ENCODE peak calls at places on chromosomes 3 and 15, in eight cellular contexts. One of them, this sample, is unnamed.

GRCh38 chr15:52658955-52659354 is 20.2 kb downstream of the ATOSA start:
- DNase-seq in naive thymus-derived CD4-positive, alpha-beta T cell: peak; percentile 27
- DNase-seq in pancreas: no peak
- DNase-seq in adipocyte: no peak
- DNase-seq in fibroblast of lung: no peak
- DNase-seq in IMR-90: no peak
- DNase-seq in aorta: no peak
- DNase-seq in neural progenitor cell: no peak
- DNase-seq in this sample: no peak

GRCh38 chr3:106824856-106825255 is 552.4 kb upstream of the CCDC54 start:
- DNase-seq in naive thymus-derived CD4-positive, alpha-beta T cell: no peak
- DNase-seq in pancreas: no peak
- DNase-seq in adipocyte: peak; percentile 22
- DNase-seq in fibroblast of lung: peak; percentile 83
- DNase-seq in IMR-90: peak; percentile 65
- DNase-seq in aorta: no peak
- DNase-seq in neural progenitor cell: peak; percentile 47
- DNase-seq in this sample: no peak

GRCh38 chr3:72665701-72666443 is 182.4 kb downstream of the SHQ1 start:
- DNase-seq in naive thymus-derived CD4-positive, alpha-beta T cell: peak; percentile 66
- DNase-seq in pancreas: no peak
- DNase-seq in adipocyte: peak; percentile 20
- DNase-seq in fibroblast of lung: no peak
- DNase-seq in IMR-90: no peak
- DNase-seq in aorta: no peak
- DNase-seq in neural progenitor cell: peak; percentile 54
- DNase-seq in this sample: peak; percentile 76

GRCh38 chr15:52440414-52440813 is 88.3 kb downstream of the MYO5A start:
- DNase-seq in naive thymus-derived CD4-positive, alpha-beta T cell: no peak
- DNase-seq in pancreas: no peak
- DNase-seq in adipocyte: no peak
- DNase-seq in fibroblast of lung: peak; percentile 60
- DNase-seq in IMR-90: peak; percentile 42
- DNase-seq in aorta: no peak
- DNase-seq in neural progenitor cell: no peak
- DNase-seq in this sample: no peak

GRCh38 chr3:194781617-194782016 is 95.9 kb downstream of the FAM43A start:
- DNase-seq in naive thymus-derived CD4-positive, alpha-beta T cell: no peak
- DNase-seq in pancreas: no peak
- DNase-seq in adipocyte: no peak
- DNase-seq in fibroblast of lung: no peak
- DNase-seq in IMR-90: no peak
- DNase-seq in aorta: no peak
- DNase-seq in neural progenitor cell: no peak
- DNase-seq in this sample: no peak

GRCh38 chr3:24222165-24222805 is 272.4 kb downstream of the THRB start:
- DNase-seq in naive thymus-derived CD4-positive, alpha-beta T cell: no peak
- DNase-seq in pancreas: no peak
- DNase-seq in adipocyte: no peak
- DNase-seq in fibroblast of lung: peak; percentile 63
- DNase-seq in IMR-90: no peak
- DNase-seq in aorta: no peak
- DNase-seq in neural progenitor cell: no peak
- DNase-seq in this sample: no peak

GRCh38 chr15:34855397-34855796 is 60.0 kb upstream of the ACTC1 start:
- DNase-seq in naive thymus-derived CD4-positive, alpha-beta T cell: no peak
- DNase-seq in pancreas: no peak
- DNase-seq in adipocyte: peak; percentile 72
- DNase-seq in fibroblast of lung: peak; percentile 81
- DNase-seq in IMR-90: peak; percentile 79
- DNase-seq in aorta: no peak
- DNase-seq in neural progenitor cell: no peak
- DNase-seq in this sample: no peak

GRCh38 chr15:66784174-66784573 is 82.1 kb downstream of the SMAD6 start:
- DNase-seq in naive thymus-derived CD4-positive, alpha-beta T cell: no peak
- DNase-seq in pancreas: no peak
- DNase-seq in adipocyte: no peak
- DNase-seq in fibroblast of lung: no peak
- DNase-seq in IMR-90: no peak
- DNase-seq in aorta: peak; percentile 44
- DNase-seq in neural progenitor cell: no peak
- DNase-seq in this sample: no peak

GRCh38 chr15:33152502-33153109 is 41.9 kb downstream of the FMN1 start:
- DNase-seq in naive thymus-derived CD4-positive, alpha-beta T cell: no peak
- DNase-seq in pancreas: no peak
- DNase-seq in adipocyte: peak; percentile 68
- DNase-seq in fibroblast of lung: peak; percentile 10
- DNase-seq in IMR-90: peak; percentile 11
- DNase-seq in aorta: no peak
- DNase-seq in neural progenitor cell: no peak
- DNase-seq in this sample: no peak

GRCh38 chr15:52228928-52229327 is 37.7 kb upstream of the GNB5 start:
- DNase-seq in naive thymus-derived CD4-positive, alpha-beta T cell: no peak
- DNase-seq in pancreas: peak; percentile 67
- DNase-seq in adipocyte: no peak
- DNase-seq in fibroblast of lung: peak; percentile 13
- DNase-seq in IMR-90: no peak
- DNase-seq in aorta: no peak
- DNase-seq in neural progenitor cell: peak; percentile 4
- DNase-seq in this sample: no peak

GRCh38 chr3:134817297-134817696 is 22.2 kb downstream of the EPHB1 start:
- DNase-seq in naive thymus-derived CD4-positive, alpha-beta T cell: no peak
- DNase-seq in pancreas: no peak
- DNase-seq in adipocyte: no peak
- DNase-seq in fibroblast of lung: no peak
- DNase-seq in IMR-90: no peak
- DNase-seq in aorta: no peak
- DNase-seq in neural progenitor cell: no peak
- DNase-seq in this sample: no peak

GRCh38 chr3:124363451-124363850 is 366.8 kb upstream of the UMPS start:
- DNase-seq in naive thymus-derived CD4-positive, alpha-beta T cell: no peak
- DNase-seq in pancreas: no peak
- DNase-seq in adipocyte: peak; percentile 93
- DNase-seq in fibroblast of lung: peak; percentile 88
- DNase-seq in IMR-90: peak; percentile 91
- DNase-seq in aorta: no peak
- DNase-seq in neural progenitor cell: no peak
- DNase-seq in this sample: no peak

GRCh38 chr3:142875583-142876207 is 13.2 kb downstream of the PCOLCE2 start:
- DNase-seq in naive thymus-derived CD4-positive, alpha-beta T cell: no peak
- DNase-seq in pancreas: no peak
- DNase-seq in adipocyte: no peak
- DNase-seq in fibroblast of lung: no peak
- DNase-seq in IMR-90: no peak
- DNase-seq in aorta: no peak
- DNase-seq in neural progenitor cell: no peak
- DNase-seq in this sample: no peak

GRCh38 chr3:128355549-128355930 is 111.2 kb downstream of the DNAJB8 start:
- DNase-seq in naive thymus-derived CD4-positive, alpha-beta T cell: no peak
- DNase-seq in pancreas: no peak
- DNase-seq in adipocyte: no peak
- DNase-seq in fibroblast of lung: no peak
- DNase-seq in IMR-90: no peak
- DNase-seq in aorta: no peak
- DNase-seq in neural progenitor cell: no peak
- DNase-seq in this sample: no peak

GRCh38 chr15:73905224-73905827 is 20.9 kb upstream of the LOXL1 start:
- DNase-seq in naive thymus-derived CD4-positive, alpha-beta T cell: no peak
- DNase-seq in pancreas: no peak
- DNase-seq in adipocyte: no peak
- DNase-seq in fibroblast of lung: no peak
- DNase-seq in IMR-90: no peak
- DNase-seq in aorta: peak; percentile 30
- DNase-seq in neural progenitor cell: no peak
- DNase-seq in this sample: no peak

GRCh38 chr3:50610181-50610971 is 1.2 kb downstream of the CISH start:
- DNase-seq in naive thymus-derived CD4-positive, alpha-beta T cell: peak; percentile 33
- DNase-seq in pancreas: peak; percentile 89
- DNase-seq in adipocyte: no peak
- DNase-seq in fibroblast of lung: no peak
- DNase-seq in IMR-90: no peak
- DNase-seq in aorta: no peak
- DNase-seq in neural progenitor cell: no peak
- DNase-seq in this sample: no peak
- H3K4me1 ChIP-seq in naive thymus-derived CD4-positive, alpha-beta T cell: peaks cover 59% of the 10 kb centered on the region
- H3K4me1 ChIP-seq in pancreas: peaks cover 23% of the 10 kb centered on the region
- H3K4me1 ChIP-seq in adipocyte: peaks cover 34% of the 10 kb centered on the region
- H3K4me1 ChIP-seq in fibroblast of lung: peaks cover 9% of the 10 kb centered on the region
- H3K4me1 ChIP-seq in IMR-90: peaks cover 4% of the 10 kb centered on the region
- H3K4me1 ChIP-seq in aorta: no peaks in the 10 kb centered on the region
- H3K4me1 ChIP-seq in neural progenitor cell: peaks cover 14% of the 10 kb centered on the region
- H3K4me1 ChIP-seq in this sample: peaks cover 12% of the 10 kb centered on the region

DNA sequence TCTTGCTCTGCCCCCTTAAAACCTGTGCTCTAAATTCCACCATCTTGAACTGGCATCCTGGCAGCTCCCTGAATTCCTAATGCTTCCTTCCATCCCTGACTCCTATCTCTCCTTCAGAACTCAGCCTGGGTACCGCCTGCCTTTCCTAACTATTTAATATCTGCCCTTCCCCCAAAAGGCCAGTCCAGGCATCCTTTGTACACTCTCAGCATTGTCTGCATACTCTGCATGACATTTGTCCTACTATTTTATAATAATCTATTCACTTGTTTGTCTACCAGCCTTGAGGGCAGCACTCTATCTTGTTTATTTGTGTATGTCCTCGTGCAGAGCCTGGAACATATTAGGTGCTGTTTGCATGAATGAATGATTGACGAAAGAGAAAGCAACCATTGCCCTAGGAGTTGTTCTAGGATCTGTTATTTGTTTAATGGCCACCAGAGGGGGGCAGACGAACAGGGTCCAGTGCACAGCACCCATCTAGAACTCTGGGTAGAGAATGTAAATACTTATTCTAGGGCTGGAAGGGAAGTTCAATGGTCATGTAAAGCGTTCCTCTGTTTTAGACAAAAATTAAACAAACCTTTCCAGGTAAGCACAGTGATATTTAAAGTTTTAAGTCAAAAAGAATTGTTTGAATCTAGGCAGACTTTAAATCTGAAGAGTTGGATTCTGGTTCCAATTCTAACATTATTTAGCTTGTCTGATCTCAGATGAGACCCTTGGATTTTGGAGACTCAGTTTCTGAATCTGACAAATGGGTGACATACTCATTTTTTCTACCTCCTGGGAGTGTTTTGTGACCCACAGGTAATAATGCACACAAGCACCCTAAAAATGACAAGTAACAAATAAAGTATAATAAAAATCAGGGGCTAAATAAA is 125.8 kb upstream of the GALNT15 start:
- DNase-seq in naive thymus-derived CD4-positive, alpha-beta T cell: peak; percentile 53
- DNase-seq in pancreas: no peak
- DNase-seq in adipocyte: peak; percentile 90
- DNase-seq in fibroblast of lung: peak; percentile 65
- DNase-seq in IMR-90: peak; percentile 81
- DNase-seq in aorta: no peak
- DNase-seq in neural progenitor cell: peak; percentile 67
- DNase-seq in this sample: peak; percentile 62
- H3K4me3 ChIP-seq in naive thymus-derived CD4-positive, alpha-beta T cell: no peak overlapping the region
- H3K4me3 ChIP-seq in pancreas: no peak overlapping the region
- H3K4me3 ChIP-seq in adipocyte: peak overlapping the region; percentile 72
- H3K4me3 ChIP-seq in fibroblast of lung: no peak overlapping the region
- H3K4me3 ChIP-seq in IMR-90: no peak overlapping the region
- H3K4me3 ChIP-seq in aorta: no peak overlapping the region
- H3K4me3 ChIP-seq in neural progenitor cell: no peak overlapping the region
- H3K4me3 ChIP-seq in this sample: no peak overlapping the region

GRCh38 chr3:58153371-58153770 is 57.4 kb downstream of the DNASE1L3 start:
- DNase-seq in naive thymus-derived CD4-positive, alpha-beta T cell: no peak
- DNase-seq in pancreas: no peak
- DNase-seq in adipocyte: no peak
- DNase-seq in fibroblast of lung: no peak
- DNase-seq in IMR-90: no peak
- DNase-seq in aorta: no peak
- DNase-seq in neural progenitor cell: no peak
- DNase-seq in this sample: no peak
- H3K36me3 ChIP-seq in naive thymus-derived CD4-positive, alpha-beta T cell: peaks cover 9% of the 10 kb centered on the region
- H3K36me3 ChIP-seq in pancreas: peaks cover 64% of the 10 kb centered on the region
- H3K36me3 ChIP-seq in adipocyte: peaks cover 93% of the 10 kb centered on the region
- H3K36me3 ChIP-seq in fibroblast of lung: peaks cover 24% of the 10 kb centered on the region
- H3K36me3 ChIP-seq in IMR-90: peaks cover 77% of the 10 kb centered on the region
- H3K36me3 ChIP-seq in aorta: peaks cover 5% of the 10 kb centered on the region
- H3K36me3 ChIP-seq in neural progenitor cell: no peaks in the 10 kb centered on the region
- H3K36me3 ChIP-seq in this sample: peaks cover 6% of the 10 kb centered on the region

DNA sequence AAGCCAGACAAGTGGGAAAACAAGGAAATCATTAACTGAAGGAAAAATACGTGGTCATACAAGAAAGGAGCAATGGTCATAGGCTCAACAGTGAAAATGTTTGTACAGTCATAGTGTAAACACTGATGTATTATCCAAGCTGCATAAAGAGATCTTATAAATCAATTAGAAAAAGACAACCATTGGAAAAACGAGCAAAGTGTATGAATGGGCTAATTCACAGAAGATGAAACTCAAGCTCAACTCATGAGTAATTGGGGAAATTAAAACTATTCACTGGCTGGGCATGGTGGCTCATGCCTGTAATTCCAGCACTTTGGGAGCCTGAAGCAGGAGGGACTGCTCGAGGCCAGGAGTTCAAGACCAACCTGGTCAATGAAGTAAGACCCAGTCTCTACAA is 6.4 kb upstream of the IGF2BP2 start:
- DNase-seq in naive thymus-derived CD4-positive, alpha-beta T cell: no peak
- DNase-seq in pancreas: no peak
- DNase-seq in adipocyte: no peak
- DNase-seq in fibroblast of lung: no peak
- DNase-seq in IMR-90: no peak
- DNase-seq in aorta: no peak
- DNase-seq in neural progenitor cell: no peak
- DNase-seq in this sample: no peak
- H3K4me1 ChIP-seq in naive thymus-derived CD4-positive, alpha-beta T cell: no peaks in the 10 kb centered on the region
- H3K4me1 ChIP-seq in pancreas: no peaks in the 10 kb centered on the region
- H3K4me1 ChIP-seq in adipocyte: peaks cover 9% of the 10 kb centered on the region
- H3K4me1 ChIP-seq in fibroblast of lung: no peaks in the 10 kb centered on the region
- H3K4me1 ChIP-seq in IMR-90: peaks cover 4% of the 10 kb centered on the region
- H3K4me1 ChIP-seq in aorta: no peaks in the 10 kb centered on the region
- H3K4me1 ChIP-seq in neural progenitor cell: peaks cover 6% of the 10 kb centered on the region
- H3K4me1 ChIP-seq in this sample: peaks cover 13% of the 10 kb centered on the region

GRCh38 chr3:98734311-98734710 is 28.8 kb upstream of the ST3GAL6 start:
- DNase-seq in naive thymus-derived CD4-positive, alpha-beta T cell: no peak
- DNase-seq in pancreas: no peak
- DNase-seq in adipocyte: no peak
- DNase-seq in fibroblast of lung: no peak
- DNase-seq in IMR-90: no peak
- DNase-seq in aorta: no peak
- DNase-seq in neural progenitor cell: no peak
- DNase-seq in this sample: no peak
- H3K4me3 ChIP-seq in naive thymus-derived CD4-positive, alpha-beta T cell: no peak overlapping the region
- H3K4me3 ChIP-seq in pancreas: no peak overlapping the region
- H3K4me3 ChIP-seq in adipocyte: peak overlapping the region; percentile 90
- H3K4me3 ChIP-seq in fibroblast of lung: no peak overlapping the region
- H3K4me3 ChIP-seq in IMR-90: no peak overlapping the region
- H3K4me3 ChIP-seq in aorta: peak overlapping the region; percentile 81
- H3K4me3 ChIP-seq in neural progenitor cell: peak overlapping the region; percentile 69
- H3K4me3 ChIP-seq in this sample: peak overlapping the region; percentile 69

GRCh38 chr15:92960996-92961681 is 61.0 kb downstream of the CHD2 start:
- DNase-seq in naive thymus-derived CD4-positive, alpha-beta T cell: no peak
- DNase-seq in pancreas: no peak
- DNase-seq in adipocyte: no peak
- DNase-seq in fibroblast of lung: no peak
- DNase-seq in IMR-90: peak; percentile 73
- DNase-seq in aorta: no peak
- DNase-seq in neural progenitor cell: no peak
- DNase-seq in this sample: no peak
- H3K36me3 ChIP-seq in naive thymus-derived CD4-positive, alpha-beta T cell: peaks cover 26% of the 10 kb centered on the region
- H3K36me3 ChIP-seq in pancreas: peaks cover 60% of the 10 kb centered on the region
- H3K36me3 ChIP-seq in adipocyte: peaks cover 98% of the 10 kb centered on the region
- H3K36me3 ChIP-seq in fibroblast of lung: peaks cover 1% of the 10 kb centered on the region
- H3K36me3 ChIP-seq in IMR-90: peaks cover 45% of the 10 kb centered on the region
- H3K36me3 ChIP-seq in aorta: no peaks in the 10 kb centered on the region
- H3K36me3 ChIP-seq in neural progenitor cell: peaks cover 69% of the 10 kb centered on the region
- H3K36me3 ChIP-seq in this sample: peaks cover 66% of the 10 kb centered on the region